ENCODE peak calls at places on chromosomes 4 and X, in four cellular contexts. S is aorta, N is posterior cingulate gyrus, O is KG1. H is an unnamed sample.

GRCh38 chr4:109990307-109991257 is 77.9 kb downstream of the EGF start:
- DNase-seq in N (no peak), S (no peak), O (no peak), H (no peak)

GRCh38 chr4:88522702-88523324 is 763 bp downstream of the PYURF start:
- DNase-seq in O (no peak), S (peak; percentile 60), N (peak; percentile 12), H (peak; percentile 11)

GRCh38 chrX:75301060-75301459 is 27.2 kb downstream of the UPRT start:
- DNase-seq in S (no peak), O (no peak), N (no peak), H (no peak)

GRCh38 chr4:17921451-17921850 is 100.1 kb downstream of the LCORL start:
- DNase-seq in S (no peak), O (no peak), N (no peak), H (no peak)

GRCh38 chr4:19575959-19576358 is 675.7 kb upstream of the SLIT2 start:
- DNase-seq in N (no peak), O (no peak), S (no peak), H (no peak)

GRCh38 chr4:3021627-3022026 is 52.7 kb downstream of the HTT-AS start:
- DNase-seq in N (no peak), S (no peak), O (no peak), H (no peak)

GRCh38 chr4:110475881-110476818 is at the start of gene ENPEP:
- DNase-seq in S (peak; percentile 43), O (no peak), N (peak; percentile 11), H (no peak)

GRCh38 chrX:46125139-46125538 is 420.1 kb downstream of the ZNF674 start:
- DNase-seq in N (no peak), S (no peak), O (no peak), H (peak; percentile 1)

GRCh38 chr4:137387924-137388323 is 144.4 kb downstream of the PCDH18 start:
- DNase-seq in S (no peak), O (no peak), N (no peak), H (no peak)

GRCh38 chr4:69823481-69824186 is 36.3 kb downstream of the SULT1E1 start:
- DNase-seq in S (peak; percentile 43), O (no peak), N (no peak), H (peak; percentile 23)

GRCh38 chr4:184693056-184693455 is 40.8 kb downstream of the CENPU start:
- DNase-seq in S (no peak), N (no peak), O (no peak), H (no peak)

GRCh38 chr4:112172180-112172579 is 26.9 kb downstream of the FAM241A start:
- DNase-seq in O (no peak), S (no peak), N (no peak), H (no peak)

GRCh38 chrX:55924574-55924973 is 207.0 kb downstream of the RRAGB start:
- DNase-seq in S (no peak), O (no peak), N (no peak), H (no peak)

GRCh38 chr4:40196724-40197281 is at the start of gene RHOH:
- DNase-seq in S (no peak), O (peak; percentile 66), N (no peak), H (peak; percentile 63)

GRCh38 chr4:7442609-7443140 is 7.9 kb upstream of the PSAPL1 start:
- DNase-seq in N (no peak), O (no peak), S (no peak), H (no peak)

GRCh38 chrX:48541140-48541814 is 1.8 kb downstream of the TBC1D25 start:
- DNase-seq in S (no peak), N (no peak), O (no peak), H (no peak)

GRCh38 chrX:119374736-119375135 is 24.4 kb upstream of the SLC25A43 start:
- DNase-seq in N (no peak), S (no peak), O (no peak), H (no peak)

GRCh38 chr4:16264798-16265197 is 38.5 kb upstream of the TAPT1 start:
- DNase-seq in S (no peak), N (no peak), O (peak; percentile 4), H (no peak)

GRCh38 chr4:4791299-4791798 is 68.1 kb upstream of the MSX1 start:
- DNase-seq in O (no peak), N (peak; percentile 52), S (peak; percentile 59), H (no peak)

GRCh38 chr4:31411606-31412005 is 691.4 kb downstream of the PCDH7 start:
- DNase-seq in O (no peak), N (no peak), S (no peak), H (no peak)

GRCh38 chrX:46647251-46647650 is 73.7 kb downstream of the CHST7 start:
- DNase-seq in S (no peak), O (no peak), N (no peak), H (no peak)

GRCh38 chrX:28920554-28920953 is 333.3 kb downstream of the IL1RAPL1 start:
- DNase-seq in O (no peak), S (no peak), N (no peak), H (no peak)

GRCh38 chrX:65034641-65035450 is 58.6 kb upstream of the ZC4H2 start:
- DNase-seq in N (peak; percentile 79), S (peak; percentile 81), O (peak; percentile 53), H (peak; percentile 26)

GRCh38 chr4:129043523-129043922 is 49.8 kb downstream of the SCLT1 start:
- DNase-seq in S (no peak), N (no peak), O (no peak), H (no peak)

GRCh38 chr4:76028242-76028859 is 5.1 kb upstream of the CXCL10 start:
- DNase-seq in O (peak; percentile 38), S (no peak), N (no peak), H (no peak)

GRCh38 chr4:82578935-82579334 is 17.1 kb upstream of the TMEM150C start:
- DNase-seq in S (no peak), O (no peak), N (no peak), H (no peak)

GRCh38 chr4:10620935-10621488 is 63.6 kb downstream of the CLNK start:
- DNase-seq in N (no peak), S (no peak), O (no peak), H (no peak)

GRCh38 chrX:93637591-93637990 is 35.8 kb downstream of the NAP1L3 start:
- DNase-seq in N (no peak), S (no peak), O (no peak), H (no peak)

GRCh38 chr4:110793381-110793801 is 170.5 kb upstream of the PITX2 start:
- DNase-seq in S (no peak), N (no peak), O (no peak), H (no peak)

GRCh38 chr4:2793920-2794706 is 1.2 kb downstream of the SH3BP2 start:
- DNase-seq in S (peak; percentile 66), N (no peak), O (no peak), H (no peak)